ENCODE peak calls at places on chromosome 3, in six cellular contexts. R, S, U, V, N and Q are unnamed samples.
A peak's percentile ranks its signal among the peaks of the same experiment; 100 is the strongest.

GRCh38 chr3:179791793-179792192 is 139.0 kb downstream of the USP13 start:
- DNase-seq in U (no peak), V (no peak), R (no peak), N (no peak), S (no peak), Q (no peak)

GRCh38 chr3:114320251-114320650 is 26.4 kb downstream of the TIGIT start:
- DNase-seq in N (peak; percentile 18), U (no peak), R (no peak), V (no peak), S (no peak), Q (no peak)

GRCh38 chr3:110027446-110027845 is 690.1 kb upstream of the DPPA4 start:
- DNase-seq in R (no peak), N (peak; percentile 14), U (no peak), S (no peak), V (no peak), Q (no peak)

GRCh38 chr3:53817211-53817610 is 29.0 kb downstream of the CHDH start:
- DNase-seq in S (no peak), N (no peak), R (no peak), V (no peak), U (no peak), Q (no peak)

GRCh38 chr3:16086690-16087089 is 87.8 kb upstream of the GALNT15 start:
- DNase-seq in S (no peak), R (no peak), V (no peak), U (no peak), N (no peak), Q (no peak)

GRCh38 chr3:64022451-64023186 is 675 bp downstream of the PSMD6 start:
- DNase-seq in V (no peak), R (no peak), S (no peak), U (peak; percentile 9), N (no peak), Q (peak; percentile 25)

GRCh38 chr3:177060492-177060891 is 136.8 kb downstream of the TBL1XR1 start:
- DNase-seq in U (no peak), N (no peak), R (no peak), S (no peak), V (no peak), Q (no peak)

GRCh38 chr3:168269019-168269418 is 173.3 kb upstream of the GOLIM4 start:
- DNase-seq in V (no peak), R (no peak), U (no peak), S (no peak), N (no peak), Q (no peak)

GRCh38 chr3:58135712-58136543 is 74.8 kb downstream of the DNASE1L3 start:
- DNase-seq in R (no peak), N (no peak), U (no peak), S (no peak), V (no peak), Q (no peak)